ENCODE peak calls at places on chromosomes 16 and 17, in four cellular contexts. R is K562, S is HepG2, U is GM12878. B is an unnamed sample.

GRCh38 chr16:14088155-14088753 is 17.1 kb downstream of the MRTFB start:
- DNase-seq in R (no peak), S (peak; percentile 96), U (no peak), B (no peak)

GRCh38 chr16:72501739-72502653 is 330.0 kb upstream of the PMFBP1 start:
- DNase-seq in R (peak; percentile 66), S (peak; percentile 73), U (peak; percentile 42), B (peak; percentile 67)

GRCh38 chr16:28298511-28298878 is 6.2 kb downstream of the SBK1 start:
- DNase-seq in R (no peak), S (no peak), U (no peak), B (peak; percentile 58)

GRCh38 chr17:58968662-58969061 is 138.0 kb downstream of the TRIM37 start:
- DNase-seq in R (no peak), S (no peak), U (no peak), B (no peak)

GRCh38 chr17:65231662-65232335 is 94.6 kb downstream of the RGS9 start:
- DNase-seq in R (peak; percentile 77), S (peak; percentile 70), U (peak; percentile 12), B (peak; percentile 73)

GRCh38 chr17:20262116-20262977 is 205.0 kb downstream of the LGALS9B start:
- DNase-seq in R (no peak), S (no peak), U (no peak), B (no peak)

GRCh38 chr17:56099649-56100048 is 53.6 kb upstream of the ANKFN1 start:
- DNase-seq in R (no peak), S (no peak), U (no peak), B (no peak)

GRCh38 chr17:954431-955164 is 25.0 kb downstream of the NXN start:
- DNase-seq in R (no peak), S (peak; percentile 90), U (no peak), B (no peak)

GRCh38 chr17:62876063-62876462 is 67.9 kb upstream of the MARCHF10 start:
- DNase-seq in R (no peak), S (no peak), U (no peak), B (no peak)

GRCh38 chr16:17544785-17545184 is 74.0 kb upstream of the XYLT1 start:
- DNase-seq in R (peak; percentile 52), S (no peak), U (no peak), B (peak; percentile 76)

GRCh38 chr17:76445697-76446448 is 7.1 kb downstream of the UBE2O start:
- DNase-seq in R (no peak), S (no peak), U (no peak), B (no peak)

GRCh38 chr16:56984639-56985038 is 4.7 kb upstream of the NLRC5 start:
- DNase-seq in R (no peak), S (no peak), U (no peak), B (no peak)

GRCh38 chr16:17475104-17475503 is 4.3 kb upstream of the XYLT1 start:
- DNase-seq in R (no peak), S (no peak), U (no peak), B (no peak)

GRCh38 chr16:709651-710499 is 4.3 kb upstream of the FBXL16 start:
- DNase-seq in R (peak; percentile 85), S (no peak), U (no peak), B (peak; percentile 69)

GRCh38 chr16:55284718-55285099 is 39.3 kb upstream of the IRX6 start:
- DNase-seq in R (no peak), S (no peak), U (no peak), B (no peak)

GRCh38 chr16:5678371-5678770 is 580.8 kb upstream of the EEF2KMT start:
- DNase-seq in R (peak; percentile 15), S (no peak), U (no peak), B (no peak)

GRCh38 chr17:17993366-17993765 is 20.7 kb downstream of the DRC3 start:
- DNase-seq in R (no peak), S (no peak), U (no peak), B (no peak)

GRCh38 chr17:11682646-11683045 is 84.4 kb downstream of the DNAH9 start:
- DNase-seq in R (no peak), S (no peak), U (no peak), B (no peak)

GRCh38 chr16:14303654-14304394 is 232.7 kb downstream of the MRTFB start:
- DNase-seq in R (peak; percentile 54), S (no peak), U (no peak), B (peak; percentile 27)

GRCh38 chr16:1102921-1103648 is 7.0 kb upstream of the C1QTNF8 start:
- DNase-seq in R (peak; percentile 89), S (no peak), U (no peak), B (peak; percentile 73)

GRCh38 chr16:53094013-53094630 is 39.3 kb downstream of the CHD9 start:
- DNase-seq in R (peak; percentile 61), S (no peak), U (peak; percentile 45), B (no peak)

GRCh38 chr17:8800656-8801055 is 1.5 kb upstream of the MFSD6L start:
- DNase-seq in R (no peak), S (no peak), U (no peak), B (no peak)

GRCh38 chr16:3175157-3176153 is 12.5 kb upstream of the OR1F1 start:
- DNase-seq in R (peak; percentile 75), S (peak; percentile 78), U (no peak), B (peak; percentile 86)

GRCh38 chr17:29617481-29618271 is 5.0 kb downstream of the CORO6 start:
- DNase-seq in R (peak; percentile 89), S (peak; percentile 52), U (peak; percentile 36), B (peak; percentile 91)

GRCh38 chr16:71426069-71426879 is 15.6 kb downstream of the TLE7 start:
- DNase-seq in R (peak; percentile 70), S (peak; percentile 99), U (peak; percentile 67), B (peak; percentile 94)

GRCh38 chr17:4538236-4539002 is 16.8 kb downstream of the MYBBP1A start:
- DNase-seq in R (no peak), S (no peak), U (no peak), B (no peak)

GRCh38 chr17:40026816-40027613 is 11.8 kb downstream of the CSF3 start:
- DNase-seq in R (peak; percentile 87), S (peak; percentile 82), U (peak; percentile 12), B (peak; percentile 93)

GRCh38 chr16:971981-972315 is 1.2 kb upstream of the LMF1 start:
- DNase-seq in R (no peak), S (no peak), U (no peak), B (no peak)

GRCh38 chr17:40417258-40417608 is 463 bp downstream of the TOP2A start:
- DNase-seq in R (peak; percentile 43), S (peak; percentile 43), U (no peak), B (no peak)

GRCh38 chr17:34610038-34610437 is 30.7 kb downstream of the TMEM132E start:
- DNase-seq in R (no peak), S (no peak), U (no peak), B (no peak)

GRCh38 chr17:35596530-35597233 is 9.6 kb downstream of the AP2B1 start:
- DNase-seq in R (no peak), S (no peak), U (no peak), B (peak; percentile 81)

GRCh38 chr17:57534863-57535651 is 210.0 kb downstream of the CCDC182 start:
- DNase-seq in R (peak; percentile 51), S (no peak), U (no peak), B (no peak)
- TF ChIP-seq CBFB in R (no peak), S (no peak), U (no peak), B (no peak)

GRCh38 chr17:37088459-37088858 is 139.7 kb downstream of the AATF start:
- DNase-seq in R (no peak), S (no peak), U (no peak), B (no peak)
- TF ChIP-seq CBFB in R (no peak), S (no peak), U (no peak), B (no peak)

DNA sequence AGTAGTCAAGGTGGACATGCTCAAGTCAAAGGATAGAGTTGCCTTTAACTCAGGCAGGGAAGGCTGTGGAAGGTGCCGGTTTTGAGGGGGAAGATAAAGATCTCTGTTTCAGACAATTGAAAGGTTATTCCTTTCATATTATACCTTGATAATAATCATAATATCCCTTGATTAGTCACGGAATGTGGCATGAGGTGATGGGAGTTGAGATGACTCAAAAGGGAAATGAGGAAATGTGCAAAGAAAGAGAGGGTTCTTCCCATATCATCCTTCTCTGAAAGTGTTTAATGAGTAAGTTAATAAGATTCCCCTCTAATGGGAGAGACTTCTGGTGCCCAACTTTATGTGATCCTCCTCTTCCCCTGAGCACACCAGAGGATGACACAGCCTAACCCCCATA is 43.1 kb upstream of the HS3ST2 start:
- DNase-seq in R (no peak), S (no peak), U (no peak), B (no peak)
- TF ChIP-seq CBFB in R (no peak), S (no peak), U (no peak), B (no peak)

DNA sequence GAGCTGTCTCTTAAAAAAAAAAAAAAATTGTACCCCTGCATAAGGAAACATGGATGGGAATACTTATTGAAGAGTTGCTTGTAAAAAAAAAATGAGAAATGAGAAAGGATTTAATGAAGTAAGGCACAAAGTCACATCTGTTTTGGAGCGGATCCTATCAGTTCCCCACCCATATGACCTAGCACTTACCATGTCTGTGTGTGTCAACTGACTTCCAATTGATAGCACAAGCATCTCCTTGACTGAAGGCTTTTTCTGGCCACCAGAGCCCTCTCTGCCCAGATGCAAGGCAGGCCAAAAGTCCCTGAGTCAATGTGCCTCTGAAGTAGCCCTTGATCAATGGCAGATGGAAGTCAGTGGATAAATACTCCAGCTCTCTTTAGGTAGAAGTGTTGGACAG is 13.4 kb upstream of the NLK start:
- DNase-seq in R (peak; percentile 67), S (no peak), U (no peak), B (no peak)
- TF ChIP-seq CBFB in R (no peak), S (no peak), U (no peak), B (no peak)

GRCh38 chr17:16889088-16889465 is 82.8 kb downstream of the TNFRSF13B start:
- DNase-seq in R (no peak), S (no peak), U (no peak), B (no peak)

GRCh38 chr17:16887523-16888095 is 84.3 kb downstream of the TNFRSF13B start:
- DNase-seq in R (no peak), S (no peak), U (no peak), B (no peak)

GRCh38 chr17:16888413-16889087 is 83.4 kb downstream of the TNFRSF13B start:
- DNase-seq in R (no peak), S (no peak), U (no peak), B (no peak)

GRCh38 chr17:16882243-16882925 is 89.5 kb downstream of the TNFRSF13B start:
- DNase-seq in R (no peak), S (no peak), U (no peak), B (no peak)

DNA sequence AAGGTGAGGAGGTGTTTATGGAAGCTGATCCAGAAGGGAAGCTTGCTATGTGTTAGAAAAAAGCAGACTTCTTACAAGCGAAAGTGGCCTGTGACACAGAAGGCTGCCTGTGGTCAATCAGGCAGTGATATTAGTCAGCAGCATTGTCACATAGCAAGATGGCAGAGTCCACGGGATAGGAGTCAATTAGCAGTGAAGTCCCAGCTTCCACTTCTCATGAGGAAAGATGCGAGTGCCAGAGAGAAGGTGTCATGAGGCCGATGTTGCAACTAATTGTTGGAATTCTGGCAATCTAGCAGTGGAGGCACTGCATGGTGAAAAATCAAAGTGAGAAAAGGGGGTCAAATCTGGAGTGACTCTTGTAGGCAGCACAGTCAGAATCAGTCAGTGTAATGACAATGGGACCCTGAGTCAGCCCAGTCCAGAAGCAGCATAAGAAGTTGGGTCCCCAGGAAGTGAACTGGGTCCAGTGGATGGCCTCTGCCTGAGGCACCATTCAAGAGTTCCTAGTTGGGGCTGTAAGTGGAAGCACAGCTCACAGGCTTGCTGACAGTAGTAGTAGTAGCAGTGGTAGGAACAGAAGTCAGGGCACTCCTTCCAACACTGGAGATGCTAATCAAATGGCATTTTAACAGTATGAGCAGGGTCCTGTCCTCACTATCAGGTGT is 85.1 kb downstream of the TNFRSF13B start:
- DNase-seq in R (no peak), S (no peak), U (no peak), B (no peak)
- TF ChIP-seq CBFB in R (no peak), S (no peak), U (no peak), B (no peak)

GRCh38 chr17:27793168-27793905 is 7.0 kb downstream of the NOS2 start:
- DNase-seq in R (peak; percentile 44), S (no peak), U (no peak), B (peak; percentile 51)
- TF ChIP-seq CBFB in R (no peak), S (no peak), U (no peak), B (no peak)

GRCh38 chr16:51034481-51035109 is 116.5 kb downstream of the SALL1 start:
- DNase-seq in R (no peak), S (no peak), U (no peak), B (no peak)
- TF ChIP-seq CBFB in R (no peak), S (no peak), U (no peak), B (no peak)

B was measured in WTC11.